ENCODE peak calls at places on chromosomes 6 and 20, in five cellular contexts. S is effector CD8-positive, alpha-beta T cell; V is NCI-H2029; I is T-cell; K is stimulated activated CD4-positive, alpha-beta T cell treated with anti-CD3 and anti-CD28 coated beads, Interleukin-1b, Interleukin-23, amount 100 ng/mL, for 4 hours. T is an unnamed sample.

GRCh38 chr6:32430179-32430578 is 9.5 kb upstream of the HLA-DRA start:
- DNase-seq in S (no peak), V (no peak), I (no peak), K (no peak), T (no peak)

GRCh38 chr6:136201735-136202134 is 48.4 kb downstream of the MTFR2 start:
- DNase-seq in S (no peak), V (no peak), I (no peak), K (no peak), T (no peak)

GRCh38 chr20:63787749-63788148 is 43.3 kb downstream of the ZBTB46 start:
- DNase-seq in S (no peak), V (no peak), I (no peak), K (no peak), T (no peak)

GRCh38 chr20:19886666-19887288 is 128.7 kb downstream of the RIN2 start:
- DNase-seq in S (no peak), V (no peak), I (no peak), K (no peak), T (no peak)

GRCh38 chr20:36847009-36847709 is 28.8 kb upstream of the TLDC2 start:
- DNase-seq in S (no peak), V (no peak), I (no peak), K (no peak), T (no peak)

GRCh38 chr20:46523108-46523507 is 9.7 kb upstream of the ZNF334 start:
- DNase-seq in S (no peak), V (peak), I (no peak), K (no peak), T (no peak)

GRCh38 chr6:142568857-142569597 is 267.2 kb downstream of the ADGRG6 start:
- DNase-seq in S (no peak), V (no peak), I (no peak), K (no peak), T (no peak)

GRCh38 chr6:167747645-167748044 is 79.1 kb upstream of the AFDN start:
- DNase-seq in S (no peak), V (no peak), I (no peak), K (no peak), T (no peak)

GRCh38 chr20:47198254-47198671 is 158.2 kb downstream of the ZMYND8 start:
- DNase-seq in S (no peak), V (no peak), I (no peak), K (peak), T (peak)

GRCh38 chr6:23176883-23177282 is 607.5 kb downstream of the HDGFL1 start:
- DNase-seq in S (no peak), V (peak), I (no peak), K (no peak), T (no peak)

GRCh38 chr6:47061631-47062300 is 19.6 kb upstream of the ADGRF1 start:
- DNase-seq in S (no peak), V (no peak), I (no peak), K (no peak), T (no peak)

GRCh38 chr6:142395768-142396231 is 94.0 kb downstream of the ADGRG6 start:
- DNase-seq in S (no peak), V (no peak), I (no peak), K (no peak), T (no peak)

GRCh38 chr6:157845493-157846259 is 22.6 kb downstream of the SNX9 start:
- DNase-seq in S (no peak), V (no peak), I (no peak), K (no peak), T (no peak)

GRCh38 chr6:106089981-106090380 is 3.8 kb downstream of the PRDM1 start:
- DNase-seq in S (no peak), V (no peak), I (no peak), K (no peak), T (no peak)

GRCh38 chr6:34022250-34022872 is 123.5 kb downstream of the GRM4 start:
- DNase-seq in S (no peak), V (no peak), I (no peak), K (no peak), T (no peak)

GRCh38 chr6:98653171-98653570 is 181.2 kb upstream of the POU3F2 start:
- DNase-seq in S (no peak), V (no peak), I (no peak), K (no peak), T (no peak)

GRCh38 chr20:57464642-57465211 is 60.2 kb downstream of the CTCFL start:
- DNase-seq in S (no peak), V (no peak), I (no peak), K (no peak), T (no peak)

GRCh38 chr6:145569140-145569539 is 166.2 kb downstream of the EPM2A start:
- DNase-seq in S (no peak), V (no peak), I (no peak), K (no peak), T (no peak)

GRCh38 chr6:144033816-144034540 is 25.9 kb upstream of the PLAGL1 start:
- DNase-seq in S (no peak), V (no peak), I (no peak), K (no peak), T (no peak)

GRCh38 chr20:5270608-5271007 is 46.1 kb downstream of the PROKR2 start:
- DNase-seq in S (no peak), V (no peak), I (no peak), K (no peak), T (no peak)

GRCh38 chr20:13259921-13260320 is 38.8 kb downstream of the ISM1 start:
- DNase-seq in S (no peak), V (peak), I (no peak), K (no peak), T (no peak)

GRCh38 chr6:155177369-155177961 is 86.3 kb upstream of the CLDN20 start:
- DNase-seq in S (no peak), V (peak), I (no peak), K (no peak), T (no peak)